ENCODE peak calls at places on chromosomes 11 and 22, in four cellular contexts. O is mesendoderm, D is H1, K is SJSA1. B is an unnamed sample.

GRCh38 chr11:9708544-9708943 is 44.7 kb downstream of the SWAP70 start:
- DNase-seq in K (no peak), O (no peak), D (no peak), B (no peak)

GRCh38 chr11:65977621-65978390 is 16.3 kb downstream of the SART1 start:
- DNase-seq in D (no peak), O (no peak), K (no peak), B (no peak)

GRCh38 chr22:31829505-31829904 is 75.7 kb downstream of the DEPDC5 start:
- DNase-seq in K (peak), O (no peak), D (no peak), B (no peak)

GRCh38 chr11:110716361-110716760 is 4.1 kb upstream of the ARHGAP20 start:
- DNase-seq in K (peak), D (no peak), O (no peak), B (no peak)

GRCh38 chr22:35132568-35132967 is 66.6 kb downstream of the ISX start:
- DNase-seq in O (no peak), D (no peak), K (no peak), B (no peak)

GRCh38 chr22:33018232-33018864 is 39.8 kb downstream of the SYN3 start:
- DNase-seq in O (peak), K (peak), D (peak), B (no peak)

GRCh38 chr11:2462986-2463765 is 18.4 kb downstream of the KCNQ1 start:
- DNase-seq in O (no peak), K (no peak), D (no peak), B (no peak)

GRCh38 chr11:2215230-2215560 is 43.6 kb upstream of the TH start:
- DNase-seq in D (no peak), K (no peak), O (peak), B (no peak)

GRCh38 chr11:120486138-120486537 is 25.4 kb upstream of the GRIK4 start:
- DNase-seq in D (no peak), K (no peak), O (no peak), B (no peak)

GRCh38 chr22:36963302-36963701 is 49.9 kb downstream of the CSF2RB start:
- DNase-seq in O (no peak), D (no peak), K (no peak), B (no peak)

GRCh38 chr11:10201343-10201742 is 92.7 kb downstream of the SBF2 start:
- DNase-seq in O (no peak), K (no peak), D (no peak), B (no peak)

GRCh38 chr11:123063396-123064267 is 1.7 kb upstream of the HSPA8 start:
- DNase-seq in K (peak), D (no peak), O (peak), B (no peak)

GRCh38 chr11:17763703-17764102 is 29.1 kb downstream of the KCNC1 start:
- DNase-seq in K (no peak), D (no peak), O (no peak), B (no peak)

DNA sequence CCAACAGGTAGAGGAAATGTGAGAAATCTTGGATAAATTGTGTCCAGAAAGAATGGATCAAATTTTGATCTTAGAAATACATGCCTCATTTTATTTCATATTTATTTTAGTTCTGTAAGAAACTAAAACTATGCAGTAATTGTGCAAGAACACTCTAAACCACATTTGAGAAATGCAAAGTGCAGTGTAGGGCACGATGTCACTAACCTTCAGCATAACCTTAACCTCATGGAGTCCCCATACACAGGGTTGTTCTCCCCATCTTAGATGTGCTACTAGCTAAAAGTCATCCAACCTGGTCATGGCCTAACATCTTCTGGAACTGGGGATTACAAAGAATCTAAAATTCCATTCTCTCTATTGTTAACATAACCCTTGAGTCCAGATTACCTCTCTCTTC is 48.4 kb upstream of the ARHGAP42 start:
- DNase-seq in D (no peak), K (no peak), O (no peak), B (no peak)
- H3K4me3 ChIP-seq in D (no peak), K (no peak), O (no peak), B (no peak)

DNA sequence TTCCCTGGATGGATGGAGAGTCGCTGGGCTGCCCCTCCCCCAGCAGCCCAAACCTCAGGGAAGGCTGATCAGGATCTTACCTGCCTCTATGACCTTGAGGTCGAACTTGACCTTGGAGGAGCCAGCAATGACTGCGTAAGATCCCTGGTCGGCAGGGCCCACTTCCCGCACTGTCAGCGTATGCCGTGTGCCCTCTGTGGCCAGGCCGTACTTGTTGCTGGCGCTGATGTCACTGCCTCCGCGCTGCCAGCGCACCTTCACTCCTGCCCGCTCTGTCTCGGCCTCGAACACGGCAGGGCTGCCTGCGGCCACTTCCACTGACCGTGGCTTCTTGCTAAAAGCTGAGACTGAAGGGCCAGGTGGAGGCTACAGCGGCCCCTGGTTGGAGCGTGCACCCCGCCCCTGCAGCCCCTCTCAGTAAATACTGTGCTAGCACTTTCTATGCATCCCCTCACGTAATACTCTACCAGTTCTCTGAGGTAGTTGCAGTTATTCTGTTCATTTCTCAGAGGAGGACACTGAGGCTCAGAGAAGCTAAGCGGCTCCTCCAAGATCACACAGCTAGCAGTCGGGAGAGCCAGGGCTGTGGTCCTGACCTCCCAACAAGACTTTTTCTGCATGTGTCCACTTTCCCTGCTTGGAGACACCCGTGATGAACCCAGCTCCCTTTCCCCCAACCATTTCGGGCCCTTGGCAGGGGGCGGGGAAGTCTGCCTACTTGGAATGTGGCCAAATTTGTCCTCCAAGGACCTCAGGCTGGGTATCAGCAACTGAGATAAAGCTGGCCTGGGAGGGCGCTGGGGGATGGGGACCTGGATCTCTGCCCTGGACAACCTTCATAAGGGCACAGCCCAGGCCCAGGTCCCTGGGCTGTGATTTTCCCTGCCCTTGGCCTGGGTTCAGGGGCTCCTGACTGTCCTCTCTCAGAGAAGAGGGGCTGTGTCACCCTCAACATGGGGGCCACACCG is 1.1 kb downstream of the MYBPC3 start:
- DNase-seq in K (no peak), O (peak), D (no peak), B (no peak)
- H3K4me3 ChIP-seq in K (no peak), O (no peak), D (no peak), B (no peak)

GRCh38 chr11:104944080-104944479 is 24.3 kb downstream of the CASP4 start:
- DNase-seq in O (no peak), K (no peak), D (no peak), B (no peak)

GRCh38 chr11:104943561-104943960 is 24.8 kb downstream of the CASP4 start:
- DNase-seq in D (no peak), K (no peak), O (no peak), B (no peak)

DNA sequence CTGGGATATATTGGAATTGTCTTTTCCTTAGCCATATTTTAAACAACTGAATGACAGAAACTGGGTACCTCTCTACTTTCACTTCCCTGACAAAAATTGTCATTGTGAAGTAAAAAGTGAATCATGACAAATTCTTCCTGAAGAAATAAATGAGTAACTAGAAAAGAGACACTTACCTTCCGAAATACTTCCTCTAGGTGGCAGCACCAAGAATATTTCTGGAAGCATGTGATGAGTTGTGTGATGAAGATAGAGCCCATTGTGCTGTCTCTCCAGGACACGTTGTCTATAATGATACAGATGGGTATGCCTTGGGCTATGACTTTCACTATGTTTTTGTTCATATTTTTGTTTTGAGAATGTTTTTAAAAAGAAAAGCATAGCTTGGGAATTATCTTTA is 21.5 kb downstream of the CASP4 start:
- DNase-seq in K (peak), D (no peak), O (peak), B (peak)
- H3K4me3 ChIP-seq in K (no peak), D (no peak), O (no peak), B (no peak)

GRCh38 chr22:38412435-38413084 is 42.4 kb downstream of the KCNJ4 start:
- DNase-seq in K (no peak), D (peak), O (no peak), B (no peak)
- H3K4me3 ChIP-seq in K (no peak), D (no peak), O (no peak), B (no peak)

GRCh38 chr11:115080923-115081322 is 402.6 kb downstream of the NXPE2 start:
- DNase-seq in O (no peak), K (no peak), D (no peak), B (no peak)

GRCh38 chr11:115069599-115069998 is 391.3 kb downstream of the NXPE2 start:
- DNase-seq in D (no peak), O (no peak), K (no peak), B (no peak)

GRCh38 chr11:115078461-115079438 is 400.4 kb downstream of the NXPE2 start:
- DNase-seq in O (no peak), K (no peak), D (no peak), B (no peak)

DNA sequence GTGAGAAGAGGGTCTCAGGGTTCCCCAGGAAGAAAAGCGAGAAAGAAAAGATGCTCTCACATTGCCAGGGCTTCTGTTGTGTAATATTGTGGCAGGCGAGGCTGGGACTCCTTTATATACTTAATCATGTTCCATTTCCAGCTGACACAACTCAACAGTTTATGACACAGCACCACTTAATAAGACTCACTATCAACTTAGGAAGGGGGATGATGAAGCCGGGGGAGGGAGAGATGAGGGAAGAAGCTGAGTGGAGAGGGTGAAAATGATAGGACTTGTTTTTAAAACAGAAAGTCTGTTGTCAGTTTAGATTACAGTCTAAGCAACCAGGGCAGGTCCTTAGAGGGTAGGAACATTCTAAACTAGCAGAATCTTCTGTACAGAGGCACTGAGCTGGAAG is 397.0 kb downstream of the NXPE2 start:
- DNase-seq in K (no peak), O (no peak), D (no peak), B (no peak)
- H3K4me3 ChIP-seq in K (no peak), O (no peak), D (no peak), B (no peak)

GRCh38 chr22:19599004-19599403 is 74.8 kb upstream of the CLDN5 start:
- DNase-seq in K (no peak), D (no peak), O (no peak), B (no peak)
- H3K4me3 ChIP-seq in K (no peak), D (no peak), O (no peak), B (no peak)

GRCh38 chr11:117524784-117525183 is 197.1 kb downstream of the CEP164 start:
- DNase-seq in O (no peak), K (no peak), D (no peak), B (no peak)

GRCh38 chr11:117532568-117532967 is 204.9 kb downstream of the CEP164 start:
- DNase-seq in K (no peak), O (no peak), D (no peak), B (no peak)

GRCh38 chr11:117529767-117530166 is 202.1 kb downstream of the CEP164 start:
- DNase-seq in K (no peak), D (no peak), O (no peak), B (no peak)

GRCh38 chr11:117525866-117526265 is 198.2 kb downstream of the CEP164 start:
- DNase-seq in O (no peak), K (no peak), D (no peak), B (no peak)

DNA sequence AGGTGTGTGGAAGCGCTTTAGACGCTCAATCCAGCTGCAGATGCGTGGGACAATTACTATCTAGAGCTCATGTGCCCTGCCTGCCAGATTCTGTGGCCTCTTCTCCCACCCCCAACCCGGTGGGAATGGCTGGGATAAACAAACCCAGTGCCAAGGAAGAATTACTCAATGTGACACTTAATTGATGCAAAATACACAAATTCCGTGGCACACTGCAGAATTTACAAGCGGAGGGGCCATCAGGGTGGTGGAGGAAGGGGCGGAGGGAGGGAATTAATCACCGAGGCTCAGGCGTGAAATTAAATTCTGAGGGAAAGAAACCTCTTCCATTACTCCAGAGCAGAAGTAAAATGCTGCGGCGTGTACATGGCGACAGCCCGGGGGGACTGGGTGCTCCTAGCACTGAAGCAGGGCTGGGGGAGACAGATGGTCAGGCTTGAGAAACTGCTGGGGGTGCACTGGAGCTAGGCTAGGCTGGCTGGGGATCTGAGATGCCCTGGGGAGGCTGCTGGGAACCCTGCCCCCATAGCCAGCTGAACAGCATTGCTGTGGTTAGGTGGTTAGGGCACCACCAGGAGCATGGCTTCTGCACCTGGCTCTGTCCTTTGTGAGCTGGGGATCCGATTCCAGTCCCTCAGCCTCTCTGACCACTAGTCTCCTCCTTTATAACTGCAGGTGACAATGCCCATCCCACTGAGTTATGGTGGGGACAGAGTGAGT is 200.6 kb downstream of the CEP164 start:
- DNase-seq in D (no peak), O (no peak), K (no peak), B (no peak)
- H3K4me3 ChIP-seq in D (no peak), O (no peak), K (no peak), B (no peak)

DNA sequence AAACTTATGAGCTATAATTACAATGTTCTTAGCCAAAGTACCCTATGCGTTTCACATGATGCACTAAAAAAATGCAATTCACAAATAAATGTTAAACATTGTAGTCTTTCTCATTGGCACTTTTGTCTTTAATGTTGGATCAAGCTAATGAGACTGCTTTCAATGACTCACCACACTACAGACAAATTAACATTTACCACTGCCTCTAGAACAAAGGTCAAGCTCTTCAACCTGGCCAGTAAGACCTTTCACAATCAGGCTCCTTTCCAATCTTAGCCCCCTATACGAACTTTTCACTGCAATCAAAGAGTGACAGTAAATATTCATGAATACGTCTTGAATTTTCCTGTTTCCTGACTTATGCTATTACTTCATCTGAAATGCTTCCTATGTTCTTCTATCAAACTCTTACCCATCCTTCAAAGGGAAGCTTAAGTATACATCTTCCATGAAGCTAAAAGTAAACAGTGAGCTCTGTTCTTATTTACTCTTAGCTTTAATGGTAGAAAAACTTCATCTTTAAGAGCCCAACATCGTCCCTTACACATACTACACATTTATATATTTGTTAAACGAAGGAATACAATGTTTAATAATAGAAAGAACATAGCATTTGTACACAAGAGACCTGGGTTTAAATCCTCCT is 326.6 kb upstream of the PITPNB start:
- DNase-seq in K (no peak), O (peak), D (no peak), B (no peak)
- H3K4me3 ChIP-seq in K (no peak), O (no peak), D (no peak), B (no peak)

GRCh38 chr22:48096411-48096810 is 1334.0 kb downstream of the TBC1D22A start:
- DNase-seq in O (no peak), D (no peak), K (no peak), B (no peak)
- H3K4me3 ChIP-seq in O (no peak), D (no peak), K (no peak), B (no peak)

GRCh38 chr11:14677146-14677545 is 33.5 kb downstream of the PDE3B start:
- DNase-seq in D (no peak), O (no peak), K (no peak), B (no peak)
- H3K4me3 ChIP-seq in D (no peak), O (no peak), K (no peak), B (no peak)

B was measured in GM12864.